ENCODE peak calls at places on chromosomes 3 and 15, in eight cellular contexts. S is DMS79, J is tibial artery, H is body of pancreas, T is NCI-H2081 treated with DMSO at 0.1 percent for 48 hours, Y is 8988T, L is iPS-NIHi11, M is smooth muscle cell of the brain vasculature. Z is an unnamed sample.
A peak's percentile ranks its signal among the peaks of the same experiment; 100 is the strongest.

GRCh38 chr3:153026026-153026425 is 136.0 kb upstream of the RAP2B start:
- DNase-seq in L (peak; percentile 43), M (no peak), J (no peak), S (no peak), H (no peak), Y (no peak), T (peak; percentile 34), Z (no peak)

GRCh38 chr3:23202203-23202920 is 765 bp upstream of the UBE2E2 start:
- DNase-seq in M (no peak), S (no peak), T (no peak), Y (no peak), J (no peak), L (no peak), H (peak; percentile 42), Z (no peak)

GRCh38 chr3:106120334-106120733 is 251.5 kb upstream of the CBLB start:
- DNase-seq in J (no peak), H (no peak), S (no peak), T (no peak), L (no peak), Y (no peak), M (no peak), Z (no peak)

GRCh38 chr3:58528629-58529028 is 8.4 kb downstream of the ACOX2 start:
- DNase-seq in M (no peak), S (peak; percentile 38), T (no peak), H (peak; percentile 85), Y (no peak), L (peak; percentile 55), J (no peak), Z (no peak)

GRCh38 chr3:188358787-188359493 is 205.0 kb downstream of the LPP start:
- DNase-seq in H (no peak), M (no peak), S (no peak), J (no peak), L (no peak), Y (no peak), T (no peak), Z (no peak)

GRCh38 chr15:69781411-69782125 is 316.1 kb downstream of the TLE3 start:
- DNase-seq in Y (no peak), L (no peak), S (no peak), J (no peak), T (no peak), H (no peak), M (no peak), Z (no peak)

GRCh38 chr15:62607643-62608042 is 434.9 kb upstream of the TPM1 start:
- DNase-seq in Y (no peak), L (no peak), S (no peak), J (no peak), T (no peak), M (no peak), H (no peak), Z (no peak)

GRCh38 chr3:192445768-192446644 is 281.3 kb downstream of the FGF12 start:
- DNase-seq in J (no peak), Y (no peak), H (no peak), S (no peak), L (no peak), M (no peak), T (peak; percentile 16), Z (peak; percentile 4)

GRCh38 chr3:142106536-142106935 is 42.8 kb downstream of the TFDP2 start:
- DNase-seq in H (no peak), J (no peak), T (no peak), S (no peak), Y (no peak), M (no peak), L (no peak), Z (no peak)

GRCh38 chr15:69798481-69799315 is 299.0 kb downstream of the TLE3 start:
- DNase-seq in S (no peak), L (no peak), J (no peak), Y (no peak), H (no peak), T (no peak), M (no peak), Z (no peak)

GRCh38 chr3:151067158-151067557 is 18.3 kb upstream of the MED12L start:
- DNase-seq in T (no peak), Y (no peak), H (no peak), J (no peak), M (no peak), S (no peak), L (no peak), Z (no peak)

GRCh38 chr15:40420793-40421192 is 15.2 kb downstream of the IVD start:
- DNase-seq in Y (no peak), M (no peak), T (no peak), L (no peak), S (peak; percentile 54), J (no peak), H (peak; percentile 88), Z (no peak)

GRCh38 chr3:108215876-108216275 is 6.3 kb downstream of the IFT57 start:
- DNase-seq in Y (no peak), M (no peak), S (no peak), J (no peak), H (no peak), L (no peak), T (no peak), Z (no peak)

GRCh38 chr3:50516048-50516871 is 12.8 kb upstream of the CACNA2D2 start:
- DNase-seq in T (no peak), M (no peak), L (peak; percentile 84), H (no peak), Y (no peak), S (peak; percentile 71), J (no peak), Z (peak; percentile 70)

GRCh38 chr15:93173369-93173768 is 84.4 kb upstream of the RGMA start:
- DNase-seq in L (no peak), M (no peak), J (no peak), T (no peak), Y (no peak), S (no peak), H (no peak), Z (no peak)

GRCh38 chr3:46110701-46111493 is 83.6 kb upstream of the XCR1 start:
- DNase-seq in S (no peak), T (peak; percentile 10), H (peak; percentile 77), Y (no peak), J (peak; percentile 44), L (peak; percentile 46), M (peak; percentile 52), Z (no peak)

GRCh38 chr15:31387483-31388118 is 61.0 kb downstream of the KLF13 start:
- DNase-seq in M (no peak), J (no peak), H (peak; percentile 97), Y (no peak), T (peak; percentile 39), S (peak; percentile 35), L (no peak), Z (no peak)

GRCh38 chr3:11995061-11995460 is 9.1 kb upstream of the SYN2 start:
- DNase-seq in H (no peak), J (no peak), L (peak; percentile 62), S (no peak), Y (no peak), M (no peak), T (no peak), Z (peak; percentile 47)

GRCh38 chr3:30695302-30696061 is 89.1 kb downstream of the TGFBR2 start:
- DNase-seq in T (no peak), Y (no peak), S (no peak), M (no peak), J (no peak), H (no peak), L (peak; percentile 19), Z (no peak)

GRCh38 chr3:127711021-127711420 is 38.3 kb downstream of the ABTB1 start:
- DNase-seq in T (no peak), H (no peak), L (no peak), Y (no peak), M (no peak), S (no peak), J (no peak), Z (no peak)

GRCh38 chr15:31269961-31270575 is 56.6 kb upstream of the KLF13 start:
- DNase-seq in S (no peak), Y (no peak), J (no peak), L (peak; percentile 1), M (no peak), H (no peak), T (no peak), Z (no peak)

GRCh38 chr3:194870394-194871110 is 184.9 kb downstream of the FAM43A start:
- DNase-seq in J (no peak), Y (no peak), S (no peak), M (no peak), H (no peak), L (no peak), T (no peak), Z (no peak)

GRCh38 chr3:170372190-170372879 is 14.8 kb downstream of the SKIL start:
- DNase-seq in H (no peak), S (no peak), T (no peak), J (no peak), M (no peak), Y (no peak), L (no peak), Z (no peak)

GRCh38 chr3:119146578-119147375 is 812 bp downstream of the TEX55 start:
- DNase-seq in S (no peak), Y (no peak), L (no peak), M (no peak), T (no peak), H (no peak), J (no peak), Z (no peak)

GRCh38 chr3:149476135-149476684 is 1.7 kb downstream of the TM4SF4 start:
- DNase-seq in T (no peak), S (no peak), J (no peak), L (no peak), Y (no peak), M (no peak), H (no peak), Z (no peak)

GRCh38 chr15:61084502-61084901 is 144.6 kb downstream of the RORA start:
- DNase-seq in Y (no peak), T (no peak), S (no peak), M (no peak), J (no peak), L (no peak), H (no peak), Z (no peak)

GRCh38 chr3:66797916-66798560 is 200.1 kb upstream of the KBTBD8 start:
- DNase-seq in M (no peak), T (no peak), J (peak; percentile 27), S (no peak), H (no peak), Y (no peak), L (peak; percentile 58), Z (peak; percentile 60)

GRCh38 chr15:66830358-66830757 is 128.3 kb downstream of the SMAD6 start:
- DNase-seq in H (no peak), M (no peak), J (no peak), S (no peak), Y (no peak), T (no peak), L (no peak), Z (no peak)

GRCh38 chr3:171803044-171803443 is 7.2 kb downstream of the PLD1 start:
- DNase-seq in J (no peak), H (no peak), S (no peak), M (no peak), Y (no peak), T (no peak), L (no peak), Z (no peak)

GRCh38 chr15:56537881-56538280 is 72.9 kb upstream of the MNS1 start:
- DNase-seq in J (no peak), S (no peak), H (peak; percentile 5), M (no peak), Y (no peak), L (no peak), T (no peak), Z (no peak)

Z was measured in nephron progenitor cell.